ENCODE peak calls at places on chromosomes 3 and 15, in four cellular contexts. One of them, this sample, is unnamed.

GRCh38 chr3:10520118-10520517 is 14.7 kb upstream of the ATP2B2 start:
- DNase-seq in C1 segment of cervical spinal cord: no peak
- DNase-seq in AG09309: no peak
- DNase-seq in body of pancreas: no peak
- DNase-seq in this sample: no peak

GRCh38 chr3:61574854-61575253 is 13.5 kb downstream of the PTPRG start:
- DNase-seq in C1 segment of cervical spinal cord: no peak
- DNase-seq in AG09309: peak
- DNase-seq in body of pancreas: no peak
- DNase-seq in this sample: no peak

GRCh38 chr3:76871655-76872054 is 168.2 kb upstream of the ROBO2 start:
- DNase-seq in AG09309: no peak
- DNase-seq in body of pancreas: no peak
- DNase-seq in C1 segment of cervical spinal cord: no peak
- DNase-seq in this sample: no peak

GRCh38 chr3:188296761-188297689 is 143.1 kb downstream of the LPP start:
- DNase-seq in AG09309: peak
- DNase-seq in C1 segment of cervical spinal cord: no peak
- DNase-seq in body of pancreas: peak
- DNase-seq in this sample: no peak

GRCh38 chr15:56811586-56811985 is 78.3 kb upstream of the ZNF280D start:
- DNase-seq in AG09309: no peak
- DNase-seq in body of pancreas: no peak
- DNase-seq in C1 segment of cervical spinal cord: no peak
- DNase-seq in this sample: no peak

GRCh38 chr3:134094491-134094890 is 64.8 kb upstream of the SLCO2A1 start:
- DNase-seq in AG09309: no peak
- DNase-seq in body of pancreas: no peak
- DNase-seq in C1 segment of cervical spinal cord: no peak
- DNase-seq in this sample: no peak

GRCh38 chr15:57686657-57687056 is 19.9 kb upstream of the POLR2M start:
- DNase-seq in AG09309: no peak
- DNase-seq in C1 segment of cervical spinal cord: no peak
- DNase-seq in body of pancreas: no peak
- DNase-seq in this sample: no peak

GRCh38 chr15:58957101-58957973 is 23.9 kb upstream of the SLTM start:
- DNase-seq in body of pancreas: peak
- DNase-seq in C1 segment of cervical spinal cord: no peak
- DNase-seq in AG09309: no peak
- DNase-seq in this sample: peak

GRCh38 chr3:156150434-156151066 is 30.2 kb downstream of the KCNAB1 start:
- DNase-seq in C1 segment of cervical spinal cord: no peak
- DNase-seq in AG09309: no peak
- DNase-seq in body of pancreas: peak
- DNase-seq in this sample: peak

GRCh38 chr15:98548172-98548971 is 100.0 kb upstream of the IGF1R start:
- DNase-seq in C1 segment of cervical spinal cord: no peak
- DNase-seq in AG09309: no peak
- DNase-seq in body of pancreas: peak
- DNase-seq in this sample: peak

GRCh38 chr15:61155741-61156700 is 73.1 kb downstream of the RORA start:
- DNase-seq in C1 segment of cervical spinal cord: no peak
- DNase-seq in AG09309: no peak
- DNase-seq in body of pancreas: peak
- DNase-seq in this sample: no peak

GRCh38 chr3:100864471-100865268 is 128.6 kb downstream of the ABI3BP start:
- DNase-seq in AG09309: no peak
- DNase-seq in body of pancreas: no peak
- DNase-seq in C1 segment of cervical spinal cord: no peak
- DNase-seq in this sample: no peak

GRCh38 chr3:111676177-111677021 is 81.3 kb upstream of the ZBED2 start:
- DNase-seq in body of pancreas: peak
- DNase-seq in C1 segment of cervical spinal cord: no peak
- DNase-seq in AG09309: no peak
- DNase-seq in this sample: no peak

GRCh38 chr3:72907131-72907697 is 19.4 kb downstream of the GXYLT2 start:
- DNase-seq in AG09309: peak
- DNase-seq in body of pancreas: no peak
- DNase-seq in C1 segment of cervical spinal cord: no peak
- DNase-seq in this sample: no peak

GRCh38 chr3:153164009-153164550 is 2.1 kb downstream of the RAP2B start:
- DNase-seq in AG09309: no peak
- DNase-seq in C1 segment of cervical spinal cord: no peak
- DNase-seq in body of pancreas: no peak
- DNase-seq in this sample: no peak

GRCh38 chr3:10457560-10457959 is 47.8 kb downstream of the ATP2B2 start:
- DNase-seq in C1 segment of cervical spinal cord: no peak
- DNase-seq in AG09309: no peak
- DNase-seq in body of pancreas: no peak
- DNase-seq in this sample: no peak

GRCh38 chr3:105459566-105460290 is 93.0 kb downstream of the ALCAM start:
- DNase-seq in C1 segment of cervical spinal cord: no peak
- DNase-seq in AG09309: no peak
- DNase-seq in body of pancreas: no peak
- DNase-seq in this sample: no peak

GRCh38 chr3:192339214-192339613 is 388.1 kb downstream of the FGF12 start:
- DNase-seq in C1 segment of cervical spinal cord: no peak
- DNase-seq in body of pancreas: no peak
- DNase-seq in AG09309: no peak
- DNase-seq in this sample: no peak

GRCh38 chr15:67803996-67804843 is 21.1 kb upstream of the SKOR1 start:
- DNase-seq in AG09309: no peak
- DNase-seq in C1 segment of cervical spinal cord: no peak
- DNase-seq in body of pancreas: no peak
- DNase-seq in this sample: no peak

GRCh38 chr15:74800559-74801094 is 12.0 kb upstream of the LMAN1L start:
- DNase-seq in AG09309: no peak
- DNase-seq in body of pancreas: no peak
- DNase-seq in C1 segment of cervical spinal cord: no peak
- DNase-seq in this sample: no peak

GRCh38 chr3:4768521-4768920 is 210.7 kb upstream of the BHLHE40 start:
- DNase-seq in body of pancreas: no peak
- DNase-seq in AG09309: no peak
- DNase-seq in C1 segment of cervical spinal cord: no peak
- DNase-seq in this sample: no peak

GRCh38 chr3:150970665-150971327 is 1.7 kb downstream of the CLRN1 start:
- DNase-seq in C1 segment of cervical spinal cord: no peak
- DNase-seq in AG09309: peak
- DNase-seq in body of pancreas: no peak
- DNase-seq in this sample: no peak

GRCh38 chr3:15205482-15205933 is 538 bp upstream of the CAPN7 start:
- DNase-seq in AG09309: no peak
- DNase-seq in body of pancreas: no peak
- DNase-seq in C1 segment of cervical spinal cord: no peak
- DNase-seq in this sample: no peak

GRCh38 chr3:37622999-37623883 is 238.4 kb upstream of the CTDSPL start:
- DNase-seq in AG09309: no peak
- DNase-seq in C1 segment of cervical spinal cord: no peak
- DNase-seq in body of pancreas: no peak
- DNase-seq in this sample: no peak

GRCh38 chr3:186097663-186098451 is 11.0 kb downstream of the ETV5 start:
- DNase-seq in body of pancreas: peak
- DNase-seq in C1 segment of cervical spinal cord: peak
- DNase-seq in AG09309: no peak
- DNase-seq in this sample: peak

GRCh38 chr3:197154-197855 is 742 bp downstream of the CHL1 start:
- DNase-seq in AG09309: no peak
- DNase-seq in body of pancreas: peak
- DNase-seq in C1 segment of cervical spinal cord: no peak
- DNase-seq in this sample: no peak

GRCh38 chr3:83482402-83482801 is 1476.4 kb upstream of the CADM2 start:
- DNase-seq in C1 segment of cervical spinal cord: no peak
- DNase-seq in body of pancreas: no peak
- DNase-seq in AG09309: no peak
- DNase-seq in this sample: no peak

GRCh38 chr3:105537371-105538075 is 170.8 kb downstream of the ALCAM start:
- DNase-seq in AG09309: no peak
- DNase-seq in C1 segment of cervical spinal cord: no peak
- DNase-seq in body of pancreas: no peak
- DNase-seq in this sample: no peak

GRCh38 chr3:59756930-59757329 is 707.1 kb upstream of the CFAP20DC start:
- DNase-seq in body of pancreas: no peak
- DNase-seq in AG09309: no peak
- DNase-seq in C1 segment of cervical spinal cord: no peak
- DNase-seq in this sample: no peak

This sample was measured in caudate nucleus.